ENCODE peak calls at places on chromosomes 4 and X, in eight cellular contexts. One of them, this sample, is unnamed.
A peak's percentile ranks its signal among the peaks of the same experiment; 100 is the strongest.

GRCh38 chr4:80125252-80126177 is 52.5 kb upstream of the ANTXR2 start:
- DNase-seq in natural killer cell treated with Interleukin-12 subunit alpha and Interleukin-12 subunit beta and Interleukin-15 and Interleukin-18, amount 100 ng/mL, for 72 hours: no peak
- DNase-seq in naive thymus-derived CD8-positive, alpha-beta T cell: peak; percentile 73
- DNase-seq in PC-3: peak; percentile 48
- DNase-seq in H4: peak; percentile 13
- DNase-seq in GM23248: peak; percentile 64
- DNase-seq in activated CD4-positive, alpha-beta T cell treated with anti-CD3 and anti-CD28 coated beads for 24 hours: no peak
- DNase-seq in lower lobe of right lung: no peak
- DNase-seq in this sample: peak; percentile 17

GRCh38 chr4:76585897-76586360 is 150.9 kb downstream of the SHROOM3 start:
- DNase-seq in natural killer cell treated with Interleukin-12 subunit alpha and Interleukin-12 subunit beta and Interleukin-15 and Interleukin-18, amount 100 ng/mL, for 72 hours: peak; percentile 65
- DNase-seq in naive thymus-derived CD8-positive, alpha-beta T cell: no peak
- DNase-seq in PC-3: peak; percentile 89
- DNase-seq in H4: no peak
- DNase-seq in GM23248: peak; percentile 53
- DNase-seq in activated CD4-positive, alpha-beta T cell treated with anti-CD3 and anti-CD28 coated beads for 24 hours: peak; percentile 1
- DNase-seq in lower lobe of right lung: peak; percentile 92
- DNase-seq in this sample: no peak

GRCh38 chr4:16259531-16260246 is 33.4 kb upstream of the TAPT1 start:
- DNase-seq in natural killer cell treated with Interleukin-12 subunit alpha and Interleukin-12 subunit beta and Interleukin-15 and Interleukin-18, amount 100 ng/mL, for 72 hours: no peak
- DNase-seq in naive thymus-derived CD8-positive, alpha-beta T cell: no peak
- DNase-seq in PC-3: no peak
- DNase-seq in H4: no peak
- DNase-seq in GM23248: peak; percentile 55
- DNase-seq in activated CD4-positive, alpha-beta T cell treated with anti-CD3 and anti-CD28 coated beads for 24 hours: peak; percentile 4
- DNase-seq in lower lobe of right lung: no peak
- DNase-seq in this sample: no peak

GRCh38 chr4:40648742-40649281 is 19.1 kb upstream of the RBM47 start:
- DNase-seq in natural killer cell treated with Interleukin-12 subunit alpha and Interleukin-12 subunit beta and Interleukin-15 and Interleukin-18, amount 100 ng/mL, for 72 hours: no peak
- DNase-seq in naive thymus-derived CD8-positive, alpha-beta T cell: no peak
- DNase-seq in PC-3: no peak
- DNase-seq in H4: no peak
- DNase-seq in GM23248: no peak
- DNase-seq in activated CD4-positive, alpha-beta T cell treated with anti-CD3 and anti-CD28 coated beads for 24 hours: no peak
- DNase-seq in lower lobe of right lung: no peak
- DNase-seq in this sample: no peak

GRCh38 chr4:91285485-91285884 is 1018.3 kb upstream of the GRID2 start:
- DNase-seq in natural killer cell treated with Interleukin-12 subunit alpha and Interleukin-12 subunit beta and Interleukin-15 and Interleukin-18, amount 100 ng/mL, for 72 hours: no peak
- DNase-seq in naive thymus-derived CD8-positive, alpha-beta T cell: no peak
- DNase-seq in PC-3: no peak
- DNase-seq in H4: no peak
- DNase-seq in GM23248: no peak
- DNase-seq in activated CD4-positive, alpha-beta T cell treated with anti-CD3 and anti-CD28 coated beads for 24 hours: no peak
- DNase-seq in lower lobe of right lung: no peak
- DNase-seq in this sample: no peak

GRCh38 chr4:28879178-28879577 is 1841.0 kb upstream of the PCDH7 start:
- DNase-seq in natural killer cell treated with Interleukin-12 subunit alpha and Interleukin-12 subunit beta and Interleukin-15 and Interleukin-18, amount 100 ng/mL, for 72 hours: no peak
- DNase-seq in naive thymus-derived CD8-positive, alpha-beta T cell: no peak
- DNase-seq in PC-3: peak; percentile 61
- DNase-seq in H4: no peak
- DNase-seq in GM23248: peak; percentile 1
- DNase-seq in activated CD4-positive, alpha-beta T cell treated with anti-CD3 and anti-CD28 coated beads for 24 hours: no peak
- DNase-seq in lower lobe of right lung: no peak
- DNase-seq in this sample: no peak

GRCh38 chr4:108118505-108118904 is 50.2 kb downstream of the LEF1 start:
- DNase-seq in natural killer cell treated with Interleukin-12 subunit alpha and Interleukin-12 subunit beta and Interleukin-15 and Interleukin-18, amount 100 ng/mL, for 72 hours: no peak
- DNase-seq in naive thymus-derived CD8-positive, alpha-beta T cell: no peak
- DNase-seq in PC-3: peak; percentile 74
- DNase-seq in H4: peak; percentile 47
- DNase-seq in GM23248: no peak
- DNase-seq in activated CD4-positive, alpha-beta T cell treated with anti-CD3 and anti-CD28 coated beads for 24 hours: no peak
- DNase-seq in lower lobe of right lung: no peak
- DNase-seq in this sample: peak; percentile 37

GRCh38 chr4:158304694-158305093 is 94.4 kb downstream of the TMEM144 start:
- DNase-seq in natural killer cell treated with Interleukin-12 subunit alpha and Interleukin-12 subunit beta and Interleukin-15 and Interleukin-18, amount 100 ng/mL, for 72 hours: no peak
- DNase-seq in naive thymus-derived CD8-positive, alpha-beta T cell: no peak
- DNase-seq in PC-3: no peak
- DNase-seq in H4: no peak
- DNase-seq in GM23248: no peak
- DNase-seq in activated CD4-positive, alpha-beta T cell treated with anti-CD3 and anti-CD28 coated beads for 24 hours: no peak
- DNase-seq in lower lobe of right lung: no peak
- DNase-seq in this sample: no peak

GRCh38 chrX:103464071-103464773 is 55.1 kb downstream of the RAB40A start:
- DNase-seq in natural killer cell treated with Interleukin-12 subunit alpha and Interleukin-12 subunit beta and Interleukin-15 and Interleukin-18, amount 100 ng/mL, for 72 hours: no peak
- DNase-seq in naive thymus-derived CD8-positive, alpha-beta T cell: peak; percentile 60
- DNase-seq in PC-3: peak; percentile 55
- DNase-seq in H4: peak; percentile 9
- DNase-seq in GM23248: peak; percentile 47
- DNase-seq in activated CD4-positive, alpha-beta T cell treated with anti-CD3 and anti-CD28 coated beads for 24 hours: no peak
- DNase-seq in lower lobe of right lung: no peak
- DNase-seq in this sample: no peak

GRCh38 chr4:51885371-51885770 is 42.4 kb downstream of the DCUN1D4 start:
- DNase-seq in natural killer cell treated with Interleukin-12 subunit alpha and Interleukin-12 subunit beta and Interleukin-15 and Interleukin-18, amount 100 ng/mL, for 72 hours: no peak
- DNase-seq in naive thymus-derived CD8-positive, alpha-beta T cell: no peak
- DNase-seq in PC-3: peak; percentile 49
- DNase-seq in H4: peak; percentile 21
- DNase-seq in GM23248: peak; percentile 57
- DNase-seq in activated CD4-positive, alpha-beta T cell treated with anti-CD3 and anti-CD28 coated beads for 24 hours: no peak
- DNase-seq in lower lobe of right lung: no peak
- DNase-seq in this sample: no peak

GRCh38 chr4:183348136-183348535 is 25.9 kb upstream of the CLDN24 start:
- DNase-seq in natural killer cell treated with Interleukin-12 subunit alpha and Interleukin-12 subunit beta and Interleukin-15 and Interleukin-18, amount 100 ng/mL, for 72 hours: peak; percentile 25
- DNase-seq in naive thymus-derived CD8-positive, alpha-beta T cell: no peak
- DNase-seq in PC-3: no peak
- DNase-seq in H4: no peak
- DNase-seq in GM23248: no peak
- DNase-seq in activated CD4-positive, alpha-beta T cell treated with anti-CD3 and anti-CD28 coated beads for 24 hours: no peak
- DNase-seq in lower lobe of right lung: no peak
- DNase-seq in this sample: no peak

GRCh38 chr4:112550728-112551127 is 34.7 kb upstream of the NEUROG2 start:
- DNase-seq in natural killer cell treated with Interleukin-12 subunit alpha and Interleukin-12 subunit beta and Interleukin-15 and Interleukin-18, amount 100 ng/mL, for 72 hours: no peak
- DNase-seq in naive thymus-derived CD8-positive, alpha-beta T cell: no peak
- DNase-seq in PC-3: peak; percentile 21
- DNase-seq in H4: no peak
- DNase-seq in GM23248: peak; percentile 89
- DNase-seq in activated CD4-positive, alpha-beta T cell treated with anti-CD3 and anti-CD28 coated beads for 24 hours: no peak
- DNase-seq in lower lobe of right lung: no peak
- DNase-seq in this sample: no peak